ENCODE peak calls at places on chromosome 15, in nine cellular contexts. W is astrocyte, Q is HCT116, N is bronchial epithelial cell, M is psoas muscle, C is lung, I is GM12865, O is spleen, V is endothelial cell. J is an unnamed sample.

GRCh38 chr15:41115652-41116115 is 396 bp downstream of the INO80 start:
- DNase-seq in W (peak; percentile 29), Q (peak; percentile 10), N (no peak), M (peak; percentile 78), C (peak; percentile 77), I (no peak), O (peak; percentile 95), V (peak; percentile 38), J (peak; percentile 70)

GRCh38 chr15:83626171-83626802 is 27.6 kb upstream of the ADAMTSL3 start:
- DNase-seq in W (peak; percentile 24), Q (no peak), N (peak; percentile 55), M (no peak), C (no peak), I (no peak), O (no peak), V (no peak), J (no peak)

GRCh38 chr15:50778089-50778488 is 12.6 kb upstream of the SPPL2A start:
- DNase-seq in W (no peak), Q (no peak), N (no peak), M (no peak), C (no peak), I (no peak), O (no peak), V (no peak), J (no peak)

GRCh38 chr15:79724312-79724711 is 172.5 kb downstream of the MTHFS start:
- DNase-seq in W (peak; percentile 73), Q (no peak), N (peak; percentile 12), M (no peak), C (no peak), I (no peak), O (no peak), V (no peak), J (no peak)

GRCh38 chr15:40873625-40874561 is at the start of gene RHOV:
- DNase-seq in W (peak; percentile 34), Q (peak; percentile 67), N (peak; percentile 63), M (peak; percentile 44), C (peak; percentile 64), I (peak; percentile 76), O (peak; percentile 86), V (peak; percentile 61), J (peak; percentile 84)

GRCh38 chr15:80804970-80805495 is 25.9 kb downstream of the CEMIP start:
- DNase-seq in W (no peak), Q (no peak), N (peak; percentile 90), M (no peak), C (no peak), I (no peak), O (no peak), V (no peak), J (no peak)

GRCh38 chr15:69045810-69046209 is 31.3 kb downstream of the NOX5 start:
- DNase-seq in W (peak; percentile 42), Q (no peak), N (no peak), M (no peak), C (no peak), I (no peak), O (no peak), V (no peak), J (no peak)

GRCh38 chr15:37204698-37205097 is 104.3 kb upstream of the MEIS2 start:
- DNase-seq in W (no peak), Q (no peak), N (no peak), M (no peak), C (no peak), I (no peak), O (no peak), V (no peak), J (no peak)

GRCh38 chr15:80830677-80831076 is 51.5 kb downstream of the CEMIP start:
- DNase-seq in W (no peak), Q (no peak), N (no peak), M (no peak), C (no peak), I (no peak), O (no peak), V (no peak), J (no peak)

GRCh38 chr15:45314960-45315359 is 62.9 kb downstream of the SLC28A2 start:
- DNase-seq in W (no peak), Q (no peak), N (no peak), M (no peak), C (no peak), I (peak; percentile 36), O (no peak), V (peak; percentile 5), J (no peak)

GRCh38 chr15:70892912-70893560 is 410 bp downstream of the LRRC49 start:
- DNase-seq in W (peak; percentile 41), Q (no peak), N (peak; percentile 62), M (no peak), C (no peak), I (peak; percentile 48), O (peak; percentile 58), V (peak; percentile 10), J (peak; percentile 38)

GRCh38 chr15:83380682-83381081 is 66.5 kb upstream of the SH3GL3 start:
- DNase-seq in W (peak; percentile 49), Q (peak; percentile 69), N (peak; percentile 89), M (no peak), C (no peak), I (peak; percentile 81), O (no peak), V (peak; percentile 40), J (peak; percentile 74)

GRCh38 chr15:40441012-40441735 is 421 bp downstream of the BAHD1 start:
- DNase-seq in W (no peak), Q (no peak), N (no peak), M (no peak), C (no peak), I (no peak), O (peak; percentile 89), V (peak; percentile 59), J (no peak)

GRCh38 chr15:68380456-68380855 is 51.5 kb downstream of the ITGA11 start:
- DNase-seq in W (no peak), Q (no peak), N (no peak), M (no peak), C (no peak), I (no peak), O (no peak), V (no peak), J (no peak)

GRCh38 chr15:80480171-80480811 is 76.1 kb downstream of the ARNT2 start:
- DNase-seq in W (peak; percentile 56), Q (no peak), N (no peak), M (peak; percentile 35), C (no peak), I (no peak), O (no peak), V (no peak), J (no peak)

GRCh38 chr15:79051941-79052731 is 38.4 kb downstream of the RASGRF1 start:
- DNase-seq in W (no peak), Q (no peak), N (no peak), M (no peak), C (no peak), I (no peak), O (peak; percentile 38), V (no peak), J (no peak)

GRCh38 chr15:60473135-60473534 is 5.8 kb downstream of the ICE2 start:
- DNase-seq in W (no peak), Q (no peak), N (no peak), M (no peak), C (no peak), I (no peak), O (no peak), V (no peak), J (no peak)

GRCh38 chr15:99076109-99076508 is 28.8 kb upstream of the SYNM start:
- DNase-seq in W (no peak), Q (no peak), N (no peak), M (no peak), C (no peak), I (no peak), O (no peak), V (no peak), J (no peak)

GRCh38 chr15:66771351-66771650 is 69.3 kb downstream of the SMAD6 start:
- DNase-seq in W (no peak), Q (no peak), N (no peak), M (no peak), C (no peak), I (no peak), O (no peak), V (no peak), J (no peak)

GRCh38 chr15:63896336-63897115 is 62.8 kb upstream of the HERC1 start:
- DNase-seq in W (peak; percentile 73), Q (no peak), N (peak; percentile 26), M (peak; percentile 72), C (peak; percentile 44), I (peak; percentile 97), O (peak; percentile 81), V (no peak), J (peak; percentile 83)

DNA sequence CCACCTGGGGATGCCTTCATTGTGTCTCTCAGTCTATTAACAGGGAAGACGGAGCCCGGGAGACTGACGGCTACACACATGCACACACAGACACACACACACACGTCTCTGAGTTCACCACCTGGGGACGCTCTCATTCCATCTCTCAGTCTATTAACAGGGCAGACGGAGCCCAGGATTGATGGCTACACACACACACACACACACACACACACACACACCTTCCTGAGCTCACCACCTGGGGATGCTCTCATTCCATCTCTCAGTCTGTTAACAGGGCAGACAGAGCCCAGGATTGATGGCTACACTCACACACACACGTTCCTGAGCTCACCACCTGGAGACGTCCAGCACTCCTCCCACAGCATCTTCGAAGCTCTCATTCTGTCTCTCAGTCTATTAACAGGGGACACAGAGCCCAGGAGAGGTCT is 143.9 kb downstream of the OR4M2 start:
- DNase-seq in W (no peak), Q (no peak), N (no peak), M (no peak), C (no peak), I (peak; percentile 5), O (peak; percentile 56), V (no peak), J (no peak)
- TF ChIP-seq CTCF in W (no peak), Q (no peak), N (no peak), M (no peak), C (no peak), I (no peak), O (no peak), V (no peak), J (peak; percentile 7)

GRCh38 chr15:101380146-101380545 is 85.1 kb upstream of the SNRPA1 start:
- DNase-seq in W (no peak), Q (no peak), N (no peak), M (no peak), C (no peak), I (no peak), O (peak; percentile 27), V (no peak), J (no peak)
- TF ChIP-seq CTCF in W (no peak), Q (no peak), N (no peak), M (no peak), C (no peak), I (no peak), O (no peak), V (no peak), J (no peak)

DNA sequence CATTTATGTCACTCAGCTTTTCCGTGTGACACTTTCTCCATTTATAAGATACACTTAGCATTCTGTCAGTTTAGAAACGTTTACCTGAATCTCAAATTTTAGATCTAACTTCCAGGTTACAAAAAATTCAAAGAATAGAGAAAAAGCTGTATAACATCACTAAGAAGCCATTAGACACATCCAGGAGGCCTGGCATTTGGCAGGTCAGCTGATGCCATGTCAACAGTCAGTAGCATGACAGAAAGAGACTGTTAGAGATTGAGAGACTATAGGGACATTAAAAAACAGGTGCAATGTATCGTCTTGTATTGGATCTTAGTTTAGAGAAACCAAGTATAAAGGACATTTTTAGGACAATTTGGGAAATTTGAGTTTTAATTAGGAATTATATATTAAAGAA is 53.4 kb upstream of the ATOSA start:
- DNase-seq in W (no peak), Q (no peak), N (no peak), M (no peak), C (no peak), I (no peak), O (no peak), V (no peak), J (no peak)
- TF ChIP-seq CTCF in W (no peak), Q (no peak), N (no peak), M (no peak), C (no peak), I (no peak), O (no peak), V (no peak), J (no peak)

GRCh38 chr15:77186518-77187095 is 115.7 kb upstream of the TSPAN3 start:
- DNase-seq in W (peak; percentile 9), Q (peak; percentile 10), N (peak; percentile 17), M (no peak), C (no peak), I (peak; percentile 66), O (no peak), V (no peak), J (peak; percentile 25)
- TF ChIP-seq CTCF in W (peak; percentile 37), Q (peak; percentile 47), N (peak; percentile 49), M (peak; percentile 50), C (peak; percentile 18), I (peak; percentile 58), O (peak; percentile 64), V (peak; percentile 20), J (peak; percentile 69)

J was measured in GM10248.